ENCODE peak calls at places on chromosomes 11 and 22, in eight cellular contexts. F is adrenal gland, Y is mucosa of descending colon, A is transverse colon, U is fibroblast of mammary gland, Z is epithelial cell of esophagus, D is dorsolateral prefrontal cortex, S is cardiac muscle cell. R is an unnamed sample.

GRCh38 chr11:63919267-63920125 is 2.5 kb upstream of the RCOR2 start:
- DNase-seq in F (no peak), Y (peak), A (peak), U (peak), Z (no peak), D (peak), S (peak), R (no peak)

GRCh38 chr11:10091314-10092045 is 202.5 kb downstream of the SBF2 start:
- DNase-seq in F (no peak), Y (no peak), A (no peak), U (no peak), Z (no peak), D (no peak), S (no peak), R (no peak)

GRCh38 chr11:69335010-69335409 is 41.1 kb downstream of the MYEOV start:
- DNase-seq in F (no peak), Y (no peak), A (no peak), U (no peak), Z (no peak), D (no peak), S (no peak), R (no peak)

GRCh38 chr11:36228689-36229088 is 60.5 kb downstream of the COMMD9 start:
- DNase-seq in F (no peak), Y (no peak), A (no peak), U (no peak), Z (no peak), D (no peak), S (no peak), R (no peak)

GRCh38 chr22:48649466-48649865 is 1178.2 kb downstream of the BRD1 start:
- DNase-seq in F (no peak), Y (no peak), A (no peak), U (no peak), Z (no peak), D (no peak), S (no peak), R (no peak)

GRCh38 chr22:46090051-46090591 is 60.2 kb upstream of the PPARA start:
- DNase-seq in F (peak), Y (peak), A (peak), U (peak), Z (no peak), D (no peak), S (no peak), R (no peak)

GRCh38 chr11:32184057-32185055 is 93.5 kb downstream of the RCN1 start:
- DNase-seq in F (no peak), Y (no peak), A (no peak), U (no peak), Z (no peak), D (no peak), S (no peak), R (no peak)

GRCh38 chr11:66546966-66547661 is 411 bp downstream of the ACTN3 start:
- DNase-seq in F (no peak), Y (no peak), A (no peak), U (no peak), Z (no peak), D (no peak), S (no peak), R (no peak)

GRCh38 chr22:36349726-36350125 is 38.0 kb downstream of the MYH9 start:
- DNase-seq in F (no peak), Y (no peak), A (no peak), U (no peak), Z (no peak), D (no peak), S (no peak), R (no peak)

GRCh38 chr11:11389238-11389637 is 36.2 kb upstream of the CSNK2A3 start:
- DNase-seq in F (peak), Y (peak), A (peak), U (peak), Z (peak), D (no peak), S (no peak), R (no peak)

GRCh38 chr22:45413013-45413367 is 409 bp downstream of the SMC1B start:
- DNase-seq in F (no peak), Y (peak), A (no peak), U (no peak), Z (no peak), D (no peak), S (no peak), R (no peak)

GRCh38 chr22:44382461-44383038 is 69.8 kb upstream of the SHISAL1 start:
- DNase-seq in F (peak), Y (no peak), A (no peak), U (no peak), Z (no peak), D (no peak), S (no peak), R (peak)

GRCh38 chr11:10520562-10520961 is 20.4 kb downstream of the RNF141 start:
- DNase-seq in F (no peak), Y (no peak), A (no peak), U (no peak), Z (no peak), D (no peak), S (no peak), R (no peak)

GRCh38 chr11:112637046-112637445 is 324.2 kb upstream of the NCAM1 start:
- DNase-seq in F (no peak), Y (no peak), A (no peak), U (no peak), Z (no peak), D (peak), S (no peak), R (no peak)

GRCh38 chr11:75924966-75925784 is 110.2 kb downstream of the UVRAG start:
- DNase-seq in F (no peak), Y (no peak), A (no peak), U (peak), Z (peak), D (no peak), S (no peak), R (peak)

GRCh38 chr11:13140028-13140870 is 131.1 kb downstream of the RASSF10 start:
- DNase-seq in F (no peak), Y (peak), A (peak), U (peak), Z (peak), D (no peak), S (peak), R (no peak)

GRCh38 chr11:106133529-106133928 is 56.1 kb downstream of the AASDHPPT start:
- DNase-seq in F (no peak), Y (no peak), A (no peak), U (peak), Z (peak), D (no peak), S (peak), R (no peak)

GRCh38 chr11:27699242-27699925 is 871 bp downstream of the BDNF start:
- DNase-seq in F (no peak), Y (peak), A (no peak), U (peak), Z (peak), D (no peak), S (peak), R (no peak)

GRCh38 chr11:5285703-5286102 is 16.0 kb upstream of the HBE1 start:
- DNase-seq in F (no peak), Y (no peak), A (no peak), U (no peak), Z (peak), D (no peak), S (no peak), R (no peak)

GRCh38 chr11:31492320-31492913 is 17.0 kb downstream of the IMMP1L start:
- DNase-seq in F (no peak), Y (no peak), A (no peak), U (peak), Z (no peak), D (no peak), S (no peak), R (no peak)

GRCh38 chr11:61056566-61056965 is 45.7 kb upstream of the CD5 start:
- DNase-seq in F (no peak), Y (no peak), A (no peak), U (no peak), Z (no peak), D (no peak), S (no peak), R (no peak)
- TF ChIP-seq CTCF in F (no peak), Y (no peak), A (no peak), U (no peak), Z (no peak), D (no peak), S (no peak), R (no peak)

GRCh38 chr11:21810650-21811049 is 382.2 kb upstream of the ANO5 start:
- DNase-seq in F (no peak), Y (no peak), A (no peak), U (no peak), Z (peak), D (no peak), S (no peak), R (no peak)

GRCh38 chr11:21814169-21814568 is 378.7 kb upstream of the ANO5 start:
- DNase-seq in F (no peak), Y (no peak), A (no peak), U (no peak), Z (peak), D (no peak), S (no peak), R (peak)

GRCh38 chr11:21806508-21806907 is 386.4 kb upstream of the ANO5 start:
- DNase-seq in F (no peak), Y (no peak), A (no peak), U (no peak), Z (no peak), D (no peak), S (no peak), R (no peak)

GRCh38 chr11:21806982-21807749 is 385.7 kb upstream of the ANO5 start:
- DNase-seq in F (no peak), Y (no peak), A (no peak), U (no peak), Z (no peak), D (no peak), S (no peak), R (no peak)

DNA sequence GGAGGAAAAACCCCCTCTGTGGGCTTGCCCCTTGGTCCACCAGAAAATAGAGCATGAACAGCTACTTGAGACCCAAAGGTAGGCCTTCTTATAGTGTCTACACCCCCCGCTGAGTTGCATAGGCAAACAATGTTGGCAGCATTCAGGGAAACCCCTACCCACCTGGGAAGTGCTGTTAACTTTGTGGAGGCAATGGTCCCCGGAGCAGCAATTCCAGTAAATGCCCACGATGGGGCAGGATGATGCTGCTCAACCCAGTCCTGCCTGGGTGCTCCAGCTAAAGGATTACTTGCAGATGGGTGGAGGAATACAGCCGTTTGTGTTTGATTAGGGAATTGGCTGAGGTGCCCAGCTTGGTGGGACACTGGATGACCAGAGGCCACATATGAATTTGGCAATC is 381.3 kb upstream of the ANO5 start:
- DNase-seq in F (no peak), Y (no peak), A (no peak), U (no peak), Z (no peak), D (no peak), S (peak), R (peak)
- TF ChIP-seq CTCF in F (no peak), Y (no peak), A (no peak), U (no peak), Z (no peak), D (no peak), S (no peak), R (no peak)

GRCh38 chr11:126919147-126919823 is 81.3 kb downstream of the KIRREL3 start:
- DNase-seq in F (no peak), Y (no peak), A (no peak), U (no peak), Z (no peak), D (no peak), S (peak), R (no peak)

GRCh38 chr11:126924381-126924780 is 76.2 kb downstream of the KIRREL3 start:
- DNase-seq in F (no peak), Y (no peak), A (no peak), U (no peak), Z (no peak), D (no peak), S (no peak), R (no peak)

GRCh38 chr11:126918556-126918955 is 82.0 kb downstream of the KIRREL3 start:
- DNase-seq in F (no peak), Y (no peak), A (no peak), U (no peak), Z (no peak), D (no peak), S (no peak), R (no peak)

GRCh38 chr11:126917531-126918204 is 82.9 kb downstream of the KIRREL3 start:
- DNase-seq in F (no peak), Y (no peak), A (no peak), U (peak), Z (peak), D (no peak), S (no peak), R (no peak)

DNA sequence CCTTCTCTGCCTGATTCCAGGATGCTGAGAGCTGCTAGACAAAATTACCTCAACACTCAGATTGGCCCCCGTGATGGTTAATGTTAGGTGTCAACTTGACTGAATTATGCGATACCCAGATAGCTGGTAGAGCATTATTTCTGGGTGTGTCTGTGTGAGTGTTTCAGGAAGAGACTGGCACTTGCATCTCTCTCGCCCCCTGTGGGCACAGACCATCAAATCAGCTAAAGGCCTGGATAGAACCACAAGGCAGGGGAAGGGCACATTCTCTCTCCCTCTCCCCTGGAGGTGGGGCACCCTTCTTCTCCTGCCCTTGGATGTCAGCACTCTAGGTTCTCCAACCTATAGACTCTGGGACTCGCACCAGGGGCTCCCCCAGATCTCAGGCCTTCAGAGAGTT is 79.7 kb downstream of the KIRREL3 start:
- DNase-seq in F (no peak), Y (no peak), A (no peak), U (no peak), Z (no peak), D (no peak), S (no peak), R (no peak)
- TF ChIP-seq CTCF in F (no peak), Y (no peak), A (no peak), U (no peak), Z (no peak), D (no peak), S (no peak), R (no peak)

GRCh38 chr11:128467610-128468041 is 119.7 kb downstream of the ETS1 start:
- DNase-seq in F (no peak), Y (no peak), A (no peak), U (peak), Z (peak), D (no peak), S (no peak), R (no peak)
- TF ChIP-seq CTCF in F (no peak), Y (no peak), A (no peak), U (peak), Z (peak), D (no peak), S (peak), R (no peak)

GRCh38 chr11:57324886-57325734 is at the start of gene TNKS1BP1:
- DNase-seq in F (peak), Y (peak), A (peak), U (peak), Z (peak), D (peak), S (peak), R (peak)
- TF ChIP-seq CTCF in F (no peak), Y (no peak), A (no peak), U (no peak), Z (peak), D (no peak), S (no peak), R (no peak)